ENCODE peak calls at places on chromosome 16, in ten cellular contexts. H, Q, I, M, V, U, K, Z, N and C are unnamed samples.

GRCh38 chr16:87727346-87727745 is 38.4 kb downstream of the KLHDC4 start:
- DNase-seq in M (no peak), H (no peak), I (no peak), K (no peak), N (no peak), U (no peak), Z (no peak), V (no peak), Q (no peak), C (no peak)

GRCh38 chr16:1379054-1379862 is 27.5 kb downstream of the GNPTG start:
- DNase-seq in I (peak), H (peak), N (peak), M (peak), Q (peak), K (peak), U (peak), Z (no peak), V (peak), C (peak)

GRCh38 chr16:70522216-70523000 is 946 bp downstream of the COG4 start:
- DNase-seq in M (no peak), I (no peak), N (no peak), U (no peak), V (peak), Q (no peak), Z (peak), K (no peak), H (no peak), C (no peak)

GRCh38 chr16:24826817-24827566 is 18.8 kb upstream of the SLC5A11 start:
- DNase-seq in N (no peak), U (no peak), V (no peak), I (no peak), Z (no peak), H (no peak), M (no peak), K (no peak), Q (no peak), C (no peak)

GRCh38 chr16:65884018-65884417 is 482.5 kb upstream of the CDH5 start:
- DNase-seq in Z (no peak), H (no peak), K (no peak), I (no peak), Q (no peak), M (no peak), V (no peak), U (no peak), N (no peak), C (no peak)

GRCh38 chr16:79509221-79509631 is 91.3 kb downstream of the MAF start:
- DNase-seq in Q (no peak), K (no peak), I (no peak), H (no peak), V (no peak), U (no peak), Z (no peak), M (no peak), N (peak), C (no peak)

GRCh38 chr16:10876305-10876704 is 697 bp upstream of the CIITA start:
- DNase-seq in Z (no peak), V (no peak), U (no peak), I (no peak), K (no peak), Q (no peak), N (no peak), M (no peak), H (no peak), C (no peak)

GRCh38 chr16:82603784-82604411 is 22.9 kb upstream of the CDH13 start:
- DNase-seq in I (peak), N (peak), U (no peak), V (peak), K (peak), M (no peak), Q (no peak), Z (no peak), H (no peak), C (no peak)

GRCh38 chr16:67236551-67237395 is 9.8 kb downstream of the TMEM208 start:
- DNase-seq in K (peak), H (no peak), N (no peak), V (peak), I (peak), Q (peak), Z (no peak), U (peak), M (peak), C (peak)

GRCh38 chr16:5512037-5512436 is 414.4 kb upstream of the EEF2KMT start:
- DNase-seq in H (no peak), Q (no peak), N (no peak), U (no peak), K (no peak), Z (no peak), V (no peak), I (no peak), M (no peak), C (no peak)

GRCh38 chr16:25270577-25270976 is 12.9 kb upstream of the ZKSCAN2 start:
- DNase-seq in I (no peak), M (no peak), U (no peak), H (no peak), V (no peak), N (no peak), Q (no peak), Z (no peak), K (no peak), C (no peak)

GRCh38 chr16:51556694-51557327 is 405.7 kb upstream of the SALL1 start:
- DNase-seq in H (no peak), Q (no peak), U (no peak), M (no peak), V (peak), I (no peak), K (peak), N (no peak), Z (no peak), C (no peak)

GRCh38 chr16:426906-427249 is 1.4 kb downstream of the RAB11FIP3 start:
- DNase-seq in K (no peak), Z (no peak), I (no peak), H (no peak), M (no peak), V (no peak), Q (no peak), N (no peak), U (no peak), C (no peak)

GRCh38 chr16:5900046-5900445 is 802.5 kb upstream of the EEF2KMT start:
- DNase-seq in I (no peak), K (no peak), H (no peak), N (no peak), U (no peak), M (no peak), Z (no peak), V (no peak), Q (no peak), C (no peak)

GRCh38 chr16:72221216-72221995 is 49.5 kb upstream of the PMFBP1 start:
- DNase-seq in K (no peak), U (no peak), V (no peak), M (no peak), Q (no peak), Z (no peak), I (no peak), H (no peak), N (no peak), C (no peak)

GRCh38 chr16:3513892-3514600 is 13.2 kb downstream of the CLUAP1 start:
- DNase-seq in N (no peak), K (no peak), V (peak), M (no peak), Q (no peak), I (peak), U (no peak), Z (no peak), H (peak), C (no peak)

GRCh38 chr16:89999831-90000574 is 19.3 kb downstream of the DBNDD1 start:
- DNase-seq in N (no peak), I (no peak), Q (no peak), Z (no peak), U (no peak), H (no peak), V (no peak), K (no peak), M (no peak), C (no peak)

GRCh38 chr16:24838554-24839266 is 7.1 kb upstream of the SLC5A11 start:
- DNase-seq in N (peak), U (no peak), V (peak), H (peak), Q (no peak), M (no peak), Z (no peak), K (no peak), I (peak), C (no peak)

GRCh38 chr16:996672-997071 is 15.1 kb downstream of the SOX8 start:
- DNase-seq in I (no peak), K (no peak), M (no peak), Z (no peak), N (no peak), U (no peak), V (no peak), H (no peak), Q (no peak), C (no peak)

GRCh38 chr16:50096791-50097190 is 31.0 kb downstream of the HEATR3 start:
- DNase-seq in Z (no peak), Q (no peak), I (no peak), K (peak), M (no peak), H (no peak), N (no peak), V (no peak), U (no peak), C (no peak)

GRCh38 chr16:24946155-24946554 is 69.0 kb downstream of the ARHGAP17 start:
- DNase-seq in M (no peak), I (no peak), U (no peak), N (no peak), Z (no peak), V (no peak), K (no peak), Q (no peak), H (no peak), C (no peak)

GRCh38 chr16:70304892-70305448 is 6.0 kb downstream of the DDX19B start:
- DNase-seq in Z (no peak), M (no peak), K (no peak), N (no peak), H (peak), I (no peak), V (no peak), U (no peak), Q (no peak), C (no peak)

GRCh38 chr16:51243836-51244483 is 92.9 kb upstream of the SALL1 start:
- DNase-seq in U (no peak), H (no peak), V (peak), M (no peak), Q (no peak), K (peak), N (peak), Z (no peak), I (peak), C (no peak)

GRCh38 chr16:75251280-75252048 is at the start of gene BCAR1:
- DNase-seq in M (no peak), H (peak), V (peak), U (no peak), Q (no peak), I (peak), Z (no peak), K (peak), N (peak), C (no peak)

GRCh38 chr16:13510425-13511151 is 409.4 kb upstream of the ERCC4 start:
- DNase-seq in V (no peak), M (no peak), Z (no peak), K (no peak), N (no peak), U (no peak), H (no peak), Q (no peak), I (peak), C (no peak)

GRCh38 chr16:28839004-28839639 is 7.0 kb downstream of the TUFM start:
- DNase-seq in U (no peak), I (no peak), H (no peak), M (no peak), K (no peak), N (no peak), Z (no peak), V (no peak), Q (no peak), C (no peak)

GRCh38 chr16:87550510-87550961 is 51.8 kb upstream of the JPH3 start:
- DNase-seq in Q (peak), N (no peak), I (no peak), U (peak), Z (no peak), H (no peak), K (no peak), V (no peak), M (peak), C (peak)

GRCh38 chr16:51968756-51969155 is 578.2 kb downstream of the TOX3 start:
- DNase-seq in Q (no peak), H (no peak), K (no peak), Z (no peak), M (no peak), I (no peak), V (no peak), N (no peak), U (no peak), C (no peak)

GRCh38 chr16:69376393-69377059 is 9.3 kb downstream of the TERF2 start:
- DNase-seq in V (no peak), N (no peak), H (no peak), Z (no peak), K (no peak), Q (no peak), M (no peak), U (no peak), I (peak), C (no peak)